ENCODE peak calls at places on chromosomes 3 and 15, in four cellular contexts. C is heart left ventricle; A is GM23248; V is CD8-positive, alpha-beta T cell. E is an unnamed sample. For H3K4me1, the result is how much of the 10 kb centered on the place peaks cover.

GRCh38 chr3:130939753-130940152 is 45.9 kb downstream of the ATP2C1 start:
- DNase-seq in V (no peak), C (no peak), A (no peak), E (no peak)

GRCh38 chr3:139538733-139539132 is 809 bp downstream of the RBP1 start:
- DNase-seq in V (no peak), A (no peak), C (no peak), E (peak)

GRCh38 chr15:48925714-48926223 is 38.0 kb downstream of the SHC4 start:
- DNase-seq in C (no peak), V (no peak), A (peak), E (no peak)

GRCh38 chr3:67017211-67017610 is 19.1 kb downstream of the KBTBD8 start:
- DNase-seq in V (no peak), C (no peak), A (peak), E (no peak)

GRCh38 chr3:61997112-61997511 is 376.2 kb downstream of the FEZF2 start:
- DNase-seq in V (no peak), C (no peak), A (peak), E (no peak)

GRCh38 chr3:39234705-39235104 is 42.3 kb upstream of the XIRP1 start:
- DNase-seq in C (no peak), V (peak), A (no peak), E (no peak)

GRCh38 chr3:15495461-15496340 is 25.8 kb downstream of the COLQ start:
- DNase-seq in A (no peak), C (no peak), V (no peak), E (no peak)

GRCh38 chr3:81980566-81981494 is 219.4 kb upstream of the GBE1 start:
- DNase-seq in C (no peak), A (no peak), V (no peak), E (no peak)

GRCh38 chr3:98504534-98504933 is 7.1 kb downstream of the OR5K2 start:
- DNase-seq in V (no peak), C (no peak), A (no peak), E (no peak)

GRCh38 chr15:77986891-77987764 is 90.4 kb downstream of the TBC1D2B start:
- DNase-seq in V (no peak), A (no peak), C (no peak), E (no peak)

GRCh38 chr3:10945683-10946287 is 46.8 kb upstream of the SLC6A1 start:
- DNase-seq in C (peak), A (peak), V (peak), E (peak)

GRCh38 chr3:112298781-112299180 is 4.8 kb upstream of the SLC9C1 start:
- DNase-seq in C (no peak), A (no peak), V (no peak), E (no peak)

GRCh38 chr3:14323401-14324223 is 78.8 kb upstream of the SLC6A6 start:
- DNase-seq in C (no peak), V (no peak), A (no peak), E (no peak)

GRCh38 chr3:156148345-156148945 is 28.1 kb downstream of the KCNAB1 start:
- DNase-seq in V (no peak), A (no peak), C (no peak), E (no peak)

GRCh38 chr3:194313642-194314430 is 37.3 kb downstream of the CPN2 start:
- DNase-seq in A (peak), C (peak), V (no peak), E (peak)

GRCh38 chr3:181886676-181887075 is 175.0 kb downstream of the SOX2 start:
- DNase-seq in V (no peak), A (no peak), C (no peak), E (no peak)

GRCh38 chr15:95086543-95087252 is 855.3 kb downstream of the MCTP2 start:
- DNase-seq in C (no peak), V (no peak), A (no peak), E (no peak)

GRCh38 chr3:116877968-116878367 is 168.4 kb downstream of the TUSC7 start:
- DNase-seq in C (no peak), V (no peak), A (no peak), E (no peak)

GRCh38 chr15:29126821-29127461 is 142.7 kb downstream of the NSMCE3 start:
- DNase-seq in V (no peak), C (no peak), A (no peak), E (no peak)

GRCh38 chr3:72447059-72447946 is 400.9 kb downstream of the SHQ1 start:
- DNase-seq in V (peak), A (peak), C (peak), E (peak)

GRCh38 chr3:31288641-31289100 is 244.1 kb upstream of the STT3B start:
- DNase-seq in C (peak), V (peak), A (peak), E (peak)

GRCh38 chr15:51830279-51830806 is 890 bp downstream of the TMOD3 start:
- DNase-seq in A (no peak), V (no peak), C (peak), E (no peak)

GRCh38 chr15:83653639-83654378 is at the start of gene ADAMTSL3:
- DNase-seq in V (no peak), A (peak), C (peak), E (peak)

GRCh38 chr15:86255247-86255646 is 175.6 kb downstream of the AGBL1 start:
- DNase-seq in A (no peak), C (no peak), V (no peak), E (no peak)

GRCh38 chr3:122794779-122795673 is at the start of gene SLC49A4:
- DNase-seq in A (peak), C (peak), V (peak), E (peak)

GRCh38 chr3:155382396-155383042 is 89.0 kb upstream of the STRIT1 start:
- DNase-seq in A (peak), C (peak), V (no peak), E (peak)

GRCh38 chr3:186216903-186217819 is 108.3 kb upstream of the ETV5 start:
- DNase-seq in V (no peak), C (no peak), A (no peak), E (no peak)

GRCh38 chr3:73516656-73517055 is 108.1 kb downstream of the PDZRN3 start:
- DNase-seq in A (no peak), C (peak), V (no peak), E (peak)

GRCh38 chr15:47937834-47938233 is 183.0 kb upstream of the SLC24A5 start:
- DNase-seq in V (no peak), C (no peak), A (no peak), E (no peak)

GRCh38 chr3:133576169-133576568 is 2.7 kb downstream of the CDV3 start:
- DNase-seq in C (no peak), V (no peak), A (peak), E (no peak)

GRCh38 chr15:49688135-49688790 is 67.4 kb downstream of the DTWD1 start:
- DNase-seq in C (no peak), A (no peak), V (no peak), E (no peak)

GRCh38 chr3:57062119-57062631 is 1.7 kb downstream of the SPATA12 start:
- DNase-seq in C (no peak), V (no peak), A (no peak), E (peak)

GRCh38 chr3:31011383-31011782 is 116.9 kb upstream of the GADL1 start:
- DNase-seq in A (no peak), V (no peak), C (no peak), E (no peak)

GRCh38 chr3:127040216-127040615 is 57.3 kb downstream of the PLXNA1 start:
- DNase-seq in C (no peak), A (no peak), V (no peak), E (no peak)

GRCh38 chr3:27312044-27312668 is 57.0 kb downstream of the NEK10 start:
- DNase-seq in C (no peak), A (peak), V (no peak), E (no peak)

GRCh38 chr15:70064441-70064840 is 33.3 kb downstream of the TLE3 start:
- DNase-seq in A (no peak), V (no peak), C (no peak), E (no peak)

GRCh38 chr3:73270839-73271483 is 209.5 kb downstream of the EBLN2 start:
- DNase-seq in V (no peak), C (no peak), A (peak), E (no peak)

GRCh38 chr3:414063-414462 is 217.5 kb downstream of the CHL1 start:
- DNase-seq in A (peak), C (no peak), V (no peak), E (no peak)

GRCh38 chr3:179716811-179717210 is 64.0 kb downstream of the USP13 start:
- DNase-seq in A (peak), C (no peak), V (no peak), E (no peak)

GRCh38 chr15:40336129-40337122 is 4.3 kb downstream of the CCDC9B start:
- DNase-seq in V (peak), C (no peak), A (no peak), E (no peak)
- H3K4me1 ChIP-seq in V (under half), C (half or more), A (under half), E (under half)

GRCh38 chr15:67137319-67137718 is 71.9 kb downstream of the SMAD3 start:
- DNase-seq in A (no peak), V (no peak), C (no peak), E (no peak)
- H3K4me3 ChIP-seq in A (peak), V (no peak), C (no peak), E (no peak)

GRCh38 chr3:152219769-152220255 is 48.9 kb upstream of the MBNL1 start:
- DNase-seq in C (no peak), V (no peak), A (no peak), E (no peak)

GRCh38 chr3:152218604-152219003 is 50.1 kb upstream of the MBNL1 start:
- DNase-seq in C (no peak), A (no peak), V (no peak), E (no peak)

GRCh38 chr3:152213938-152214337 is 54.8 kb upstream of the MBNL1 start:
- DNase-seq in C (no peak), V (no peak), A (no peak), E (no peak)

GRCh38 chr3:152222327-152222726 is 46.4 kb upstream of the MBNL1 start:
- DNase-seq in A (peak), C (no peak), V (no peak), E (no peak)

GRCh38 chr3:152219225-152219624 is 49.5 kb upstream of the MBNL1 start:
- DNase-seq in A (peak), C (no peak), V (no peak), E (no peak)
- H3K4me1 ChIP-seq in A (under half), C (under half), V (under half), E (under half)

GRCh38 chr3:69292185-69292584 is 93.7 kb downstream of the FRMD4B start:
- DNase-seq in A (no peak), C (no peak), V (no peak), E (no peak)

GRCh38 chr3:69296995-69297394 is 88.9 kb downstream of the FRMD4B start:
- DNase-seq in V (no peak), C (no peak), A (no peak), E (no peak)

GRCh38 chr3:69292959-69293574 is 92.8 kb downstream of the FRMD4B start:
- DNase-seq in V (no peak), A (no peak), C (no peak), E (no peak)

GRCh38 chr3:69297525-69297924 is 88.4 kb downstream of the FRMD4B start:
- DNase-seq in C (no peak), V (no peak), A (no peak), E (no peak)

DNA sequence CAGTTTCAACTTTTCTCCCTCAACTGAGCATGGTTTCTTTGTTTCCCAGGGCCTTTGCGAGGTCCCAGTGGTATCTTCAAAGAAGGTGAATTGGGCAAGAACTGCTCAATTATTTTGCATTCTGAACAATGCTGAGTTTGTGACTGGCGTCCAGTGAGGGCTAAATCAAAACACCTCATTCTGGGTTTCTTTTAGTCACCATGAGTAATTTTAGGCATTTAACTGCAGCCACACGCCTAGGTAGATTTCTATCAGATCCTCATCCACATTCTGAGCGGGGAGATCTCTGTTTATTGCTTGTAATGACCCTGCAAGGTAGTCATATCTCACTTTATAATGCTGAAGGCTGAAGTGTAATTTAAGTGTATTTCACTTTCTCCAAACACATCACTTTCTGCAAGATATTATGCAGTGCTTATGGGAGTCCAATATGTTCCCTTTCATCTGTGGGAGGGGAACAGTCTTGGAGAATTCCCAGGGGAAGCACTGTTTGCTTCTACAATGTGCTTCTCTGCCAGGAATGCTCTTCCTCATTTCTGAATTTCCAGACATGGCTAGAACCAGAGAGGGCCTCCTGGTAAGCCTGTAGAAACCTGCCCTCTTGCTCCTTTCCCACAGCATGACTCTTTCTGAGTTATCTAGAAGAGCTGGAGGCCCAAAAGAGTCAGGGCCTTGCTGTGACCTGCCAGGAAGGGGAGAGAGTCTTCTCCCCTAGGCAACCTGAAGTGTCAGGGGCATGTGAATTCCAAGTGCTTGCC is 91.7 kb downstream of the FRMD4B start:
- DNase-seq in C (no peak), A (peak), V (no peak), E (no peak)
- H3K4me3 ChIP-seq in C (no peak), A (no peak), V (no peak), E (no peak)

GRCh38 chr15:73926191-73927002 is at the start of gene LOXL1:
- DNase-seq in V (no peak), C (peak), A (peak), E (peak)

GRCh38 chr15:73922186-73923151 is 3.8 kb upstream of the LOXL1 start:
- DNase-seq in C (peak), A (peak), V (no peak), E (no peak)

GRCh38 chr15:73923488-73924164 is 2.6 kb upstream of the LOXL1 start:
- DNase-seq in C (no peak), A (no peak), V (no peak), E (no peak)

GRCh38 chr15:73923156-73923487 is 3.1 kb upstream of the LOXL1 start:
- DNase-seq in A (no peak), V (no peak), C (peak), E (no peak)

GRCh38 chr15:73924258-73924921 is 1.9 kb upstream of the LOXL1 start:
- DNase-seq in V (no peak), A (peak), C (no peak), E (peak)
- H3K4me1 ChIP-seq in V (under half), A (half or more), C (under half), E (under half)

DNA sequence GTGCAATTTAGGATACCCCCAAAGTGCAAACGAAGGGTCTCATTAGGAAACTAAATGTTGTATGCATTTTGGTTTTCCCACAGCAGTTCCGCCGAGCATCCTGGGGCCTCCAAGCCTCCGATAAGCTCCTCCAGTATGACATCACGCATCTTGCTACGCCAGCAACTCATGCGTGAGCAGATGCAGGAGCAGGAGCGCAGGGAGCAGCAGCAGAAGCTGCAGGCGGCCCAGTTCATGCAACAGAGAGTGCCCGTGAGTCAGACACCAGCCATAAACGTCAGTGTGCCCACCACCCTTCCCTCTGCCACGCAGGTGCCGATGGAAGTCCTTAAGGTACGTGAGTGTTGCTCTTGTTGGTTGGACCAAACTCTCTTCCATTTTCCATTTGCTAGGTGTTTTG is 120.5 kb upstream of the SAMMSON start:
- DNase-seq in V (no peak), C (no peak), A (no peak), E (no peak)
- H3K4me3 ChIP-seq in V (no peak), C (no peak), A (no peak), E (no peak)

DNA sequence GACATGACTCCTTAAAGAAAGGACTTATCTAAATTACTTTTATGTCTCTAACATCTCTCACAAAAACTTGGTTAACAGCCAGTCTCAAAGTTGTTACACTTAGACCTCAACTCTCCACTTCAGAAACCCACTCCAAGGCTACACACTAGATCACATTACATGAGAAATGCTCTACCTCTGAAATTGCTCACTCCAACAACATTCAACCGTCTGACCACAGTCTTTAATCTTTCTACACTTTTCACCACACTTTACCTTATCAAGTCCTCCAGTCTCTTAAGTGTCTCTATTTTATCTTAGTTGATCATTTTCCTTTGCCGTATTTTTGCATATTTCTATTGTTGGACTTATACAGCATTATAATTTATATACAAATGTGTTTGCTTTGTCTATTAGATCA is 5.8 kb downstream of the SLC12A6 start:
- DNase-seq in C (no peak), V (no peak), A (no peak), E (no peak)
- H3K4me1 ChIP-seq in C (under half), V (half or more), A (under half), E (under half)

GRCh38 chr15:90004671-90005070 is 3.5 kb downstream of the ZNF710 start:
- DNase-seq in V (no peak), C (no peak), A (peak), E (peak)

GRCh38 chr15:90006217-90007088 is 5.3 kb downstream of the ZNF710 start:
- DNase-seq in C (no peak), A (no peak), V (no peak), E (no peak)

GRCh38 chr15:90003736-90004135 is 2.6 kb downstream of the ZNF710 start:
- DNase-seq in A (no peak), C (no peak), V (no peak), E (no peak)

GRCh38 chr15:90002428-90002844 is 1.3 kb downstream of the ZNF710 start:
- DNase-seq in V (peak), A (peak), C (peak), E (peak)

GRCh38 chr15:90004252-90004651 is 3.1 kb downstream of the ZNF710 start:
- DNase-seq in C (no peak), V (no peak), A (peak), E (no peak)
- H3K4me3 ChIP-seq in C (no peak), V (no peak), A (peak), E (no peak)